ENCODE peak calls at places on chromosome 17, in six cellular contexts. One of them, this sample, is unnamed.
A peak's percentile ranks its signal among the peaks of the same experiment; 100 is the strongest.

GRCh38 chr17:34916120-34916519 is 45.1 kb downstream of the CCT6B start:
- DNase-seq in neural progenitor cell: no peak
- DNase-seq in mammary epithelial cell: no peak
- DNase-seq in HCT116: no peak
- DNase-seq in right cardiac atrium: no peak
- DNase-seq in astrocyte: no peak
- DNase-seq in this sample: no peak

GRCh38 chr17:10879110-10879509 is 41.2 kb upstream of the PIRT start:
- DNase-seq in neural progenitor cell: peak; percentile 73
- DNase-seq in astrocyte: no peak
- DNase-seq in right cardiac atrium: no peak
- DNase-seq in HCT116: no peak
- DNase-seq in mammary epithelial cell: no peak
- DNase-seq in this sample: peak; percentile 22

GRCh38 chr17:42760652-42761581 is at the start of gene RAMP2:
- DNase-seq in astrocyte: no peak
- DNase-seq in right cardiac atrium: peak; percentile 82
- DNase-seq in mammary epithelial cell: no peak
- DNase-seq in HCT116: no peak
- DNase-seq in neural progenitor cell: peak; percentile 75
- DNase-seq in this sample: peak; percentile 55

GRCh38 chr17:6159541-6160187 is 89.5 kb downstream of the WSCD1 start:
- DNase-seq in astrocyte: no peak
- DNase-seq in neural progenitor cell: no peak
- DNase-seq in right cardiac atrium: no peak
- DNase-seq in mammary epithelial cell: no peak
- DNase-seq in HCT116: no peak
- DNase-seq in this sample: no peak

GRCh38 chr17:47225911-47226688 is 17.0 kb downstream of the MYL4 start:
- DNase-seq in astrocyte: no peak
- DNase-seq in right cardiac atrium: no peak
- DNase-seq in mammary epithelial cell: no peak
- DNase-seq in neural progenitor cell: no peak
- DNase-seq in HCT116: no peak
- DNase-seq in this sample: no peak

GRCh38 chr17:71460943-71461342 is 659.9 kb upstream of the SOX9 start:
- DNase-seq in neural progenitor cell: peak; percentile 43
- DNase-seq in astrocyte: no peak
- DNase-seq in HCT116: peak; percentile 28
- DNase-seq in right cardiac atrium: peak; percentile 55
- DNase-seq in mammary epithelial cell: no peak
- DNase-seq in this sample: no peak

GRCh38 chr17:16178836-16179235 is 36.5 kb downstream of the NCOR1 start:
- DNase-seq in mammary epithelial cell: peak; percentile 11
- DNase-seq in right cardiac atrium: no peak
- DNase-seq in astrocyte: no peak
- DNase-seq in neural progenitor cell: no peak
- DNase-seq in HCT116: no peak
- DNase-seq in this sample: no peak

GRCh38 chr17:49515196-49515770 is 20.2 kb downstream of the NGFR start:
- DNase-seq in neural progenitor cell: peak; percentile 83
- DNase-seq in astrocyte: peak; percentile 93
- DNase-seq in HCT116: peak; percentile 36
- DNase-seq in mammary epithelial cell: peak; percentile 75
- DNase-seq in right cardiac atrium: peak; percentile 98
- DNase-seq in this sample: peak; percentile 89

GRCh38 chr17:80861892-80862291 is 129.7 kb upstream of the CHMP6 start:
- DNase-seq in mammary epithelial cell: peak; percentile 98
- DNase-seq in HCT116: no peak
- DNase-seq in right cardiac atrium: no peak
- DNase-seq in neural progenitor cell: peak; percentile 53
- DNase-seq in astrocyte: peak; percentile 23
- DNase-seq in this sample: peak; percentile 24

GRCh38 chr17:13597723-13598347 is 3.9 kb downstream of the HS3ST3A1 start:
- DNase-seq in right cardiac atrium: peak; percentile 59
- DNase-seq in HCT116: peak; percentile 27
- DNase-seq in astrocyte: peak; percentile 61
- DNase-seq in neural progenitor cell: peak; percentile 65
- DNase-seq in mammary epithelial cell: peak; percentile 31
- DNase-seq in this sample: peak; percentile 18

GRCh38 chr17:83199500-83200201 is 120.2 kb downstream of the METRNL start:
- DNase-seq in HCT116: no peak
- DNase-seq in neural progenitor cell: no peak
- DNase-seq in mammary epithelial cell: no peak
- DNase-seq in astrocyte: no peak
- DNase-seq in right cardiac atrium: peak; percentile 82
- DNase-seq in this sample: peak; percentile 53

GRCh38 chr17:3751836-3752235 is 28.1 kb downstream of the HASPIN start:
- DNase-seq in HCT116: no peak
- DNase-seq in mammary epithelial cell: no peak
- DNase-seq in right cardiac atrium: peak; percentile 8
- DNase-seq in astrocyte: no peak
- DNase-seq in neural progenitor cell: no peak
- DNase-seq in this sample: no peak

GRCh38 chr17:48213797-48214196 is 106.2 kb downstream of the SNX11 start:
- DNase-seq in mammary epithelial cell: no peak
- DNase-seq in HCT116: no peak
- DNase-seq in neural progenitor cell: no peak
- DNase-seq in astrocyte: no peak
- DNase-seq in right cardiac atrium: no peak
- DNase-seq in this sample: no peak

GRCh38 chr17:66636111-66636510 is 198.8 kb upstream of the CACNG5 start:
- DNase-seq in neural progenitor cell: no peak
- DNase-seq in right cardiac atrium: no peak
- DNase-seq in astrocyte: peak; percentile 98
- DNase-seq in mammary epithelial cell: peak; percentile 80
- DNase-seq in HCT116: no peak
- DNase-seq in this sample: no peak

GRCh38 chr17:70271200-70271599 is 101.9 kb downstream of the KCNJ2 start:
- DNase-seq in HCT116: no peak
- DNase-seq in mammary epithelial cell: no peak
- DNase-seq in neural progenitor cell: peak; percentile 47
- DNase-seq in right cardiac atrium: no peak
- DNase-seq in astrocyte: no peak
- DNase-seq in this sample: no peak

GRCh38 chr17:70274255-70274654 is 104.9 kb downstream of the KCNJ2 start:
- DNase-seq in neural progenitor cell: no peak
- DNase-seq in HCT116: no peak
- DNase-seq in astrocyte: no peak
- DNase-seq in mammary epithelial cell: no peak
- DNase-seq in right cardiac atrium: no peak
- DNase-seq in this sample: no peak

GRCh38 chr17:70271672-70272071 is 102.3 kb downstream of the KCNJ2 start:
- DNase-seq in HCT116: no peak
- DNase-seq in neural progenitor cell: no peak
- DNase-seq in astrocyte: no peak
- DNase-seq in mammary epithelial cell: peak; percentile 35
- DNase-seq in right cardiac atrium: no peak
- DNase-seq in this sample: no peak

GRCh38 chr17:70270554-70270953 is 101.2 kb downstream of the KCNJ2 start:
- DNase-seq in neural progenitor cell: no peak
- DNase-seq in mammary epithelial cell: no peak
- DNase-seq in HCT116: no peak
- DNase-seq in right cardiac atrium: no peak
- DNase-seq in astrocyte: no peak
- DNase-seq in this sample: no peak

DNA sequence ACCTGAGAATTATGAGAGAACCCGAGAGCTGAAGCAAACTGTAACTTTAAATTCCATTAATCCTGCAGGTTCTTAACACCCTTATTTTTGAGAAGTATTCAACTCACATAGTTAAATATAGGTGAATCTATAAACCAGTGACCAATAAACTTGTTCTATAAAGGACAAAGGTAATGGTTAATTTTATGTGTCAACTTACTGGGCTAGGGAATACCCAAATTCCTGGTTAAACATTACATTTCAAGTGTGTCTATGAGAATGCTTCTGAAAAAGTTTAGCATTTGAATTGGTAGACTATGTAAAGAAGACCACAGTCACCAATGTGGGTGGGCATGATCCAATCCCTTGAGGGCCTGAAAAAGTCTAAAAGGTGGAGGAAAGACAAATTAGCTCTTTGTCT is 99.1 kb downstream of the KCNJ2 start:
- DNase-seq in mammary epithelial cell: no peak
- DNase-seq in right cardiac atrium: no peak
- DNase-seq in neural progenitor cell: no peak
- DNase-seq in HCT116: no peak
- DNase-seq in astrocyte: no peak
- DNase-seq in this sample: no peak
- H3K9me3 ChIP-seq in mammary epithelial cell: no peaks in the 10 kb centered on the region
- H3K9me3 ChIP-seq in right cardiac atrium: no peaks in the 10 kb centered on the region
- H3K9me3 ChIP-seq in neural progenitor cell: no peaks in the 10 kb centered on the region
- H3K9me3 ChIP-seq in HCT116: peaks cover 19% of the 10 kb centered on the region
- H3K9me3 ChIP-seq in astrocyte: no peaks in the 10 kb centered on the region
- H3K9me3 ChIP-seq in this sample: no peaks in the 10 kb centered on the region

DNA sequence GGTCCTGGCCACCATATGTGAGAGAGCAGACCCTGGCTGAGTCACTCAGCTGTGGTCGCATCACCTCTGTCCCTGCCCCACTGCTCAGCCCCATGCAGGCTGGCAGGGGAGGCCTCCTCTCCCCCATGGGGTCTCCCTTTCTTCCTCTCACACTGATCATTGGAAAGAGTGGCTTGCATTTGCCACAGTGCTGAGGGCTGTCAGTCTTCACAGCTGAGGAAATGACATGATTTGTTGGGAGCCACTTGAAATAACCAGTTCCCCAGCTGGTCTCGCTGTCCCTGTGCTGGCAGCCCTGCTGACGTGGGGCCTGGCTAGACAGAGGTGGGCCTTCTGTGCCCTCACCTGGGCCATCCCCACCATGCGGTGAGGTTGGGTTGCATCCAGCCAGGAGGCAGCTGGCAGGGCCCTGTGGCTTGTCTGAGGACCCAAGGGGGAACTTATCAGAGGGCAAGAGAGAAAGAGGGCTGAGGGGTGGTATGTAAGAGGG is 30.1 kb upstream of the MED9 start:
- DNase-seq in neural progenitor cell: no peak
- DNase-seq in HCT116: no peak
- DNase-seq in mammary epithelial cell: no peak
- DNase-seq in astrocyte: no peak
- DNase-seq in right cardiac atrium: no peak
- DNase-seq in this sample: no peak
- H3K27ac ChIP-seq in neural progenitor cell: no peak overlapping the region
- H3K27ac ChIP-seq in HCT116: peak overlapping the region; percentile 27
- H3K27ac ChIP-seq in mammary epithelial cell: no peak overlapping the region
- H3K27ac ChIP-seq in astrocyte: no peak overlapping the region
- H3K27ac ChIP-seq in right cardiac atrium: no peak overlapping the region
- H3K27ac ChIP-seq in this sample: no peak overlapping the region

GRCh38 chr17:79793924-79794304 is 3.0 kb downstream of the CBX8 start:
- DNase-seq in right cardiac atrium: peak; percentile 37
- DNase-seq in neural progenitor cell: peak; percentile 79
- DNase-seq in HCT116: peak; percentile 26
- DNase-seq in mammary epithelial cell: no peak
- DNase-seq in astrocyte: no peak
- DNase-seq in this sample: no peak

GRCh38 chr17:79797492-79798295 is 817 bp upstream of the CBX8 start:
- DNase-seq in neural progenitor cell: peak; percentile 78
- DNase-seq in HCT116: no peak
- DNase-seq in mammary epithelial cell: no peak
- DNase-seq in astrocyte: no peak
- DNase-seq in right cardiac atrium: peak; percentile 70
- DNase-seq in this sample: no peak

GRCh38 chr17:79794659-79795511 is 2.0 kb downstream of the CBX8 start:
- DNase-seq in right cardiac atrium: peak; percentile 59
- DNase-seq in mammary epithelial cell: no peak
- DNase-seq in astrocyte: no peak
- DNase-seq in HCT116: no peak
- DNase-seq in neural progenitor cell: peak; percentile 24
- DNase-seq in this sample: no peak

GRCh38 chr17:79796570-79797491 is at the start of gene CBX8:
- DNase-seq in right cardiac atrium: peak; percentile 100
- DNase-seq in mammary epithelial cell: peak; percentile 99
- DNase-seq in astrocyte: peak; percentile 96
- DNase-seq in neural progenitor cell: peak; percentile 100
- DNase-seq in HCT116: peak; percentile 100
- DNase-seq in this sample: peak; percentile 100

GRCh38 chr17:79795795-79796569 is 895 bp downstream of the CBX8 start:
- DNase-seq in astrocyte: no peak
- DNase-seq in neural progenitor cell: peak; percentile 33
- DNase-seq in right cardiac atrium: peak; percentile 30
- DNase-seq in mammary epithelial cell: no peak
- DNase-seq in HCT116: no peak
- DNase-seq in this sample: no peak
- H3K4me1 ChIP-seq in astrocyte: peaks cover 44% of the 10 kb centered on the region
- H3K4me1 ChIP-seq in neural progenitor cell: peaks cover 59% of the 10 kb centered on the region
- H3K4me1 ChIP-seq in right cardiac atrium: no peaks in the 10 kb centered on the region
- H3K4me1 ChIP-seq in mammary epithelial cell: peaks cover 34% of the 10 kb centered on the region
- H3K4me1 ChIP-seq in HCT116: peaks cover 52% of the 10 kb centered on the region
- H3K4me1 ChIP-seq in this sample: peaks cover 42% of the 10 kb centered on the region

GRCh38 chr17:8925808-8926207 is 39.7 kb downstream of the PIK3R5 start:
- DNase-seq in astrocyte: no peak
- DNase-seq in right cardiac atrium: no peak
- DNase-seq in mammary epithelial cell: no peak
- DNase-seq in neural progenitor cell: no peak
- DNase-seq in HCT116: no peak
- DNase-seq in this sample: no peak
- H3K9me3 ChIP-seq in astrocyte: peaks cover 23% of the 10 kb centered on the region
- H3K9me3 ChIP-seq in right cardiac atrium: peaks cover 2% of the 10 kb centered on the region
- H3K9me3 ChIP-seq in mammary epithelial cell: peaks cover 19% of the 10 kb centered on the region
- H3K9me3 ChIP-seq in neural progenitor cell: peaks cover 4% of the 10 kb centered on the region
- H3K9me3 ChIP-seq in HCT116: peaks cover 24% of the 10 kb centered on the region
- H3K9me3 ChIP-seq in this sample: peaks cover 26% of the 10 kb centered on the region

This sample was measured in heart right ventricle.